ENCODE peak calls at places on chromosomes 4 and X, in eight cellular contexts. O is CD4-positive, alpha-beta T cell; Y is T-helper 2 cell; L is NCI-H774; H is iPS DF 19.7; T is substantia nigra; F is amygdala; K is B cell. I is an unnamed sample.

GRCh38 chr4:109160494-109160893 is 142.0 kb downstream of the COL25A1 start:
- DNase-seq in F (no peak), H (no peak), K (no peak), T (no peak), Y (no peak), O (no peak), L (no peak), I (no peak)

GRCh38 chr4:48315728-48316630 is 25.4 kb upstream of the SLAIN2 start:
- DNase-seq in L (peak), Y (no peak), F (no peak), T (no peak), H (no peak), K (peak), O (no peak), I (no peak)

GRCh38 chr4:129352480-129352879 is 256.5 kb downstream of the C4orf33 start:
- DNase-seq in Y (no peak), L (no peak), T (no peak), F (no peak), H (no peak), K (no peak), O (no peak), I (no peak)

GRCh38 chrX:119266364-119266995 is 30.4 kb downstream of the PGRMC1 start:
- DNase-seq in O (no peak), T (no peak), K (peak), Y (no peak), H (no peak), L (no peak), F (no peak), I (no peak)

GRCh38 chr4:10160280-10160856 is 43.8 kb upstream of the WDR1 start:
- DNase-seq in H (no peak), F (no peak), K (no peak), Y (no peak), L (no peak), T (no peak), O (no peak), I (no peak)

GRCh38 chr4:174521800-174522182 is 497 bp downstream of the HPGD start:
- DNase-seq in K (no peak), L (no peak), F (no peak), Y (no peak), H (no peak), T (no peak), O (no peak), I (no peak)

GRCh38 chrX:150543230-150544155 is 24.9 kb upstream of the MTM1 start:
- DNase-seq in Y (no peak), H (no peak), T (no peak), F (no peak), K (peak), O (no peak), L (no peak), I (no peak)

GRCh38 chrX:37862851-37863250 is 15.5 kb upstream of the DYNLT3 start:
- DNase-seq in H (no peak), O (no peak), K (no peak), F (no peak), T (no peak), Y (no peak), L (no peak), I (no peak)

GRCh38 chr4:148173397-148174017 is 268.7 kb downstream of the NR3C2 start:
- DNase-seq in Y (no peak), O (no peak), K (no peak), L (no peak), T (no peak), F (no peak), H (no peak), I (no peak)

GRCh38 chr4:108030332-108030731 is 40.6 kb downstream of the HADH start:
- DNase-seq in K (no peak), T (peak), H (no peak), O (peak), L (no peak), Y (no peak), F (no peak), I (no peak)

GRCh38 chr4:184587746-184588145 is 61.5 kb downstream of the CASP3 start:
- DNase-seq in H (no peak), L (no peak), Y (no peak), T (no peak), O (no peak), F (no peak), K (no peak), I (no peak)

GRCh38 chr4:42067264-42067663 is 76.9 kb downstream of the SLC30A9 start:
- DNase-seq in Y (no peak), L (no peak), T (no peak), F (no peak), O (no peak), H (no peak), K (no peak), I (no peak)

GRCh38 chrX:17679820-17680219 is 57.5 kb upstream of the SCML1 start:
- DNase-seq in K (no peak), Y (no peak), O (no peak), H (no peak), T (no peak), L (no peak), F (no peak), I (no peak)

GRCh38 chr4:117664706-117665444 is 369.4 kb upstream of the NDST3 start:
- DNase-seq in T (no peak), F (no peak), Y (no peak), H (no peak), O (no peak), K (no peak), L (no peak), I (no peak)

GRCh38 chr4:37601527-37601926 is 84.6 kb downstream of the RELL1 start:
- DNase-seq in T (no peak), Y (no peak), L (no peak), H (no peak), F (no peak), K (no peak), O (no peak), I (no peak)

GRCh38 chrX:7946960-7947359 is 19.7 kb upstream of the PNPLA4 start:
- DNase-seq in Y (no peak), L (no peak), T (no peak), K (no peak), O (no peak), H (no peak), F (no peak), I (no peak)

GRCh38 chrX:2325076-2325784 is 175.5 kb downstream of the DHRSX start:
- DNase-seq in T (no peak), K (peak), Y (no peak), F (no peak), O (peak), H (no peak), L (no peak), I (no peak)

I was measured in caudate nucleus.